ENCODE peak calls at places on chromosomes 16 and 17, in nine cellular contexts. One of them, this sample, is unnamed.

GRCh38 chr17:4648741-4649140 is 7.3 kb upstream of the ALOX15 start:
- DNase-seq in fibroblast of lung: no peak
- DNase-seq in fibroblast of mammary gland: no peak
- DNase-seq in OCI-LY7: no peak
- DNase-seq in GM13977: no peak
- DNase-seq in tibial nerve: no peak
- DNase-seq in brain microvascular endothelial cell: no peak
- DNase-seq in GM06990: no peak
- DNase-seq in IMR-90: no peak
- DNase-seq in this sample: no peak

GRCh38 chr16:2469399-2470233 is 1.5 kb upstream of the NTN3 start:
- DNase-seq in fibroblast of mammary gland: no peak
- DNase-seq in OCI-LY7: peak
- DNase-seq in GM13977: no peak
- DNase-seq in fibroblast of lung: no peak
- DNase-seq in IMR-90: no peak
- DNase-seq in GM06990: no peak
- DNase-seq in tibial nerve: no peak
- DNase-seq in brain microvascular endothelial cell: no peak
- DNase-seq in this sample: no peak

GRCh38 chr17:37833237-37833859 is 88.5 kb upstream of the HNF1B start:
- DNase-seq in IMR-90: no peak
- DNase-seq in GM13977: peak
- DNase-seq in GM06990: peak
- DNase-seq in brain microvascular endothelial cell: no peak
- DNase-seq in fibroblast of lung: peak
- DNase-seq in fibroblast of mammary gland: no peak
- DNase-seq in tibial nerve: no peak
- DNase-seq in OCI-LY7: no peak
- DNase-seq in this sample: peak

GRCh38 chr16:72612271-72612670 is 435.7 kb downstream of the ZFHX3 start:
- DNase-seq in fibroblast of mammary gland: peak
- DNase-seq in IMR-90: peak
- DNase-seq in fibroblast of lung: no peak
- DNase-seq in OCI-LY7: no peak
- DNase-seq in tibial nerve: no peak
- DNase-seq in GM06990: no peak
- DNase-seq in brain microvascular endothelial cell: no peak
- DNase-seq in GM13977: no peak
- DNase-seq in this sample: no peak

GRCh38 chr17:19327039-19327776 is 35.3 kb downstream of the B9D1 start:
- DNase-seq in IMR-90: peak
- DNase-seq in brain microvascular endothelial cell: peak
- DNase-seq in OCI-LY7: no peak
- DNase-seq in fibroblast of lung: peak
- DNase-seq in tibial nerve: no peak
- DNase-seq in GM06990: no peak
- DNase-seq in fibroblast of mammary gland: peak
- DNase-seq in GM13977: no peak
- DNase-seq in this sample: no peak

GRCh38 chr17:21001111-21001812 is 41.5 kb downstream of the USP22 start:
- DNase-seq in fibroblast of lung: no peak
- DNase-seq in IMR-90: no peak
- DNase-seq in GM06990: no peak
- DNase-seq in brain microvascular endothelial cell: no peak
- DNase-seq in GM13977: no peak
- DNase-seq in fibroblast of mammary gland: no peak
- DNase-seq in OCI-LY7: no peak
- DNase-seq in tibial nerve: no peak
- DNase-seq in this sample: no peak

GRCh38 chr17:58302919-58303551 is 22.3 kb upstream of the MPO start:
- DNase-seq in brain microvascular endothelial cell: no peak
- DNase-seq in fibroblast of lung: no peak
- DNase-seq in fibroblast of mammary gland: no peak
- DNase-seq in IMR-90: no peak
- DNase-seq in OCI-LY7: no peak
- DNase-seq in tibial nerve: no peak
- DNase-seq in GM13977: no peak
- DNase-seq in GM06990: no peak
- DNase-seq in this sample: no peak

GRCh38 chr17:50719924-50720805 is 762 bp downstream of the LUC7L3 start:
- DNase-seq in OCI-LY7: no peak
- DNase-seq in fibroblast of mammary gland: no peak
- DNase-seq in tibial nerve: no peak
- DNase-seq in GM06990: no peak
- DNase-seq in IMR-90: no peak
- DNase-seq in fibroblast of lung: no peak
- DNase-seq in GM13977: peak
- DNase-seq in brain microvascular endothelial cell: no peak
- DNase-seq in this sample: no peak

GRCh38 chr17:74089869-74090464 is 113.5 kb upstream of the RPL38 start:
- DNase-seq in OCI-LY7: peak
- DNase-seq in tibial nerve: no peak
- DNase-seq in GM13977: peak
- DNase-seq in brain microvascular endothelial cell: peak
- DNase-seq in fibroblast of lung: peak
- DNase-seq in IMR-90: no peak
- DNase-seq in GM06990: peak
- DNase-seq in fibroblast of mammary gland: peak
- DNase-seq in this sample: peak

GRCh38 chr17:22300731-22301352 is 608.5 kb downstream of the KCNJ18 start:
- DNase-seq in GM13977: no peak
- DNase-seq in IMR-90: no peak
- DNase-seq in fibroblast of lung: no peak
- DNase-seq in tibial nerve: no peak
- DNase-seq in OCI-LY7: no peak
- DNase-seq in GM06990: no peak
- DNase-seq in fibroblast of mammary gland: peak
- DNase-seq in brain microvascular endothelial cell: no peak
- DNase-seq in this sample: no peak

GRCh38 chr16:69894675-69895074 is 56.5 kb upstream of the CLEC18A start:
- DNase-seq in brain microvascular endothelial cell: no peak
- DNase-seq in tibial nerve: no peak
- DNase-seq in GM13977: no peak
- DNase-seq in fibroblast of mammary gland: no peak
- DNase-seq in OCI-LY7: no peak
- DNase-seq in GM06990: no peak
- DNase-seq in IMR-90: no peak
- DNase-seq in fibroblast of lung: no peak
- DNase-seq in this sample: no peak

GRCh38 chr17:81329927-81330883 is 35.1 kb upstream of the SLC38A10 start:
- DNase-seq in fibroblast of lung: peak
- DNase-seq in IMR-90: no peak
- DNase-seq in brain microvascular endothelial cell: no peak
- DNase-seq in fibroblast of mammary gland: no peak
- DNase-seq in GM13977: no peak
- DNase-seq in tibial nerve: no peak
- DNase-seq in GM06990: no peak
- DNase-seq in OCI-LY7: no peak
- DNase-seq in this sample: no peak

GRCh38 chr16:49855822-49856740 is at the start of gene ZNF423:
- DNase-seq in IMR-90: no peak
- DNase-seq in GM06990: no peak
- DNase-seq in fibroblast of lung: no peak
- DNase-seq in OCI-LY7: no peak
- DNase-seq in GM13977: no peak
- DNase-seq in brain microvascular endothelial cell: no peak
- DNase-seq in fibroblast of mammary gland: no peak
- DNase-seq in tibial nerve: no peak
- DNase-seq in this sample: no peak

GRCh38 chr17:80780381-80781187 is 211.1 kb upstream of the CHMP6 start:
- DNase-seq in GM06990: peak
- DNase-seq in brain microvascular endothelial cell: no peak
- DNase-seq in GM13977: peak
- DNase-seq in fibroblast of mammary gland: peak
- DNase-seq in tibial nerve: no peak
- DNase-seq in fibroblast of lung: no peak
- DNase-seq in OCI-LY7: peak
- DNase-seq in IMR-90: peak
- DNase-seq in this sample: peak

GRCh38 chr17:82250868-82251500 is 22.1 kb downstream of the SLC16A3 start:
- DNase-seq in GM13977: no peak
- DNase-seq in IMR-90: no peak
- DNase-seq in fibroblast of mammary gland: no peak
- DNase-seq in GM06990: no peak
- DNase-seq in brain microvascular endothelial cell: no peak
- DNase-seq in tibial nerve: no peak
- DNase-seq in fibroblast of lung: no peak
- DNase-seq in OCI-LY7: no peak
- DNase-seq in this sample: no peak

GRCh38 chr16:11340710-11341109 is 4.5 kb upstream of the RMI2 start:
- DNase-seq in fibroblast of mammary gland: no peak
- DNase-seq in fibroblast of lung: no peak
- DNase-seq in tibial nerve: no peak
- DNase-seq in IMR-90: no peak
- DNase-seq in GM13977: no peak
- DNase-seq in OCI-LY7: no peak
- DNase-seq in brain microvascular endothelial cell: no peak
- DNase-seq in GM06990: no peak
- DNase-seq in this sample: no peak

GRCh38 chr16:24539850-24540484 is 601 bp downstream of the RBBP6 start:
- DNase-seq in fibroblast of lung: peak
- DNase-seq in OCI-LY7: no peak
- DNase-seq in fibroblast of mammary gland: no peak
- DNase-seq in IMR-90: peak
- DNase-seq in brain microvascular endothelial cell: no peak
- DNase-seq in tibial nerve: peak
- DNase-seq in GM06990: no peak
- DNase-seq in GM13977: no peak
- DNase-seq in this sample: no peak

GRCh38 chr16:56480776-56481467 is 29.6 kb downstream of the OGFOD1 start:
- DNase-seq in fibroblast of lung: no peak
- DNase-seq in GM06990: no peak
- DNase-seq in IMR-90: peak
- DNase-seq in tibial nerve: no peak
- DNase-seq in brain microvascular endothelial cell: no peak
- DNase-seq in fibroblast of mammary gland: peak
- DNase-seq in OCI-LY7: no peak
- DNase-seq in GM13977: no peak
- DNase-seq in this sample: no peak

GRCh38 chr16:88406096-88407041 is 23.6 kb downstream of the ZNF469 start:
- DNase-seq in GM06990: no peak
- DNase-seq in fibroblast of mammary gland: no peak
- DNase-seq in OCI-LY7: no peak
- DNase-seq in IMR-90: no peak
- DNase-seq in brain microvascular endothelial cell: no peak
- DNase-seq in GM13977: no peak
- DNase-seq in tibial nerve: no peak
- DNase-seq in fibroblast of lung: no peak
- DNase-seq in this sample: no peak
- TF ChIP-seq CTCF in GM06990: peak
- TF ChIP-seq CTCF in fibroblast of mammary gland: peak
- TF ChIP-seq CTCF in OCI-LY7: peak
- TF ChIP-seq CTCF in IMR-90: peak
- TF ChIP-seq CTCF in brain microvascular endothelial cell: peak
- TF ChIP-seq CTCF in GM13977: no peak
- TF ChIP-seq CTCF in tibial nerve: no peak
- TF ChIP-seq CTCF in fibroblast of lung: no peak
- TF ChIP-seq CTCF in this sample: no peak

DNA sequence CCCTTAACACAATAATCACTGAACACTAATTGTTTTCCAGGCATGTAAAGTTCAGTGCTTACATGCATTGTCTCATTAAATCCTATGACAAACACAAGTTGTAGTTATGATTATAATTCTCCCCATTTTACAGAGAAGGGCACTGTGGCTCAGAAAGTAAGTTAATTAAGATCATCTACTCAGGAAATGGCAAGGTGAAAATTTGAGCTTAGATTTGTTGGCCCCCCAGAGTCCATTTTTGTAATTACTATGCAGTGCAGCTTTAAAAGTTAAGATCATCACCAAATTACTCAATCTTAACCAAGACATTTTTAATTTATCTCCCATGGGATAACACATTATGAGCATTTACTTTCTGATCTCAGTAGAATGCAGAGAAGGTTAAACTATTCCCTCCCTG is 34.2 kb upstream of the CCL1 start:
- DNase-seq in fibroblast of lung: no peak
- DNase-seq in tibial nerve: no peak
- DNase-seq in OCI-LY7: peak
- DNase-seq in GM06990: no peak
- DNase-seq in fibroblast of mammary gland: no peak
- DNase-seq in brain microvascular endothelial cell: no peak
- DNase-seq in IMR-90: no peak
- DNase-seq in GM13977: no peak
- DNase-seq in this sample: no peak
- TF ChIP-seq CTCF in fibroblast of lung: no peak
- TF ChIP-seq CTCF in tibial nerve: no peak
- TF ChIP-seq CTCF in OCI-LY7: peak
- TF ChIP-seq CTCF in GM06990: no peak
- TF ChIP-seq CTCF in fibroblast of mammary gland: no peak
- TF ChIP-seq CTCF in brain microvascular endothelial cell: no peak
- TF ChIP-seq CTCF in IMR-90: no peak
- TF ChIP-seq CTCF in GM13977: no peak
- TF ChIP-seq CTCF in this sample: no peak

DNA sequence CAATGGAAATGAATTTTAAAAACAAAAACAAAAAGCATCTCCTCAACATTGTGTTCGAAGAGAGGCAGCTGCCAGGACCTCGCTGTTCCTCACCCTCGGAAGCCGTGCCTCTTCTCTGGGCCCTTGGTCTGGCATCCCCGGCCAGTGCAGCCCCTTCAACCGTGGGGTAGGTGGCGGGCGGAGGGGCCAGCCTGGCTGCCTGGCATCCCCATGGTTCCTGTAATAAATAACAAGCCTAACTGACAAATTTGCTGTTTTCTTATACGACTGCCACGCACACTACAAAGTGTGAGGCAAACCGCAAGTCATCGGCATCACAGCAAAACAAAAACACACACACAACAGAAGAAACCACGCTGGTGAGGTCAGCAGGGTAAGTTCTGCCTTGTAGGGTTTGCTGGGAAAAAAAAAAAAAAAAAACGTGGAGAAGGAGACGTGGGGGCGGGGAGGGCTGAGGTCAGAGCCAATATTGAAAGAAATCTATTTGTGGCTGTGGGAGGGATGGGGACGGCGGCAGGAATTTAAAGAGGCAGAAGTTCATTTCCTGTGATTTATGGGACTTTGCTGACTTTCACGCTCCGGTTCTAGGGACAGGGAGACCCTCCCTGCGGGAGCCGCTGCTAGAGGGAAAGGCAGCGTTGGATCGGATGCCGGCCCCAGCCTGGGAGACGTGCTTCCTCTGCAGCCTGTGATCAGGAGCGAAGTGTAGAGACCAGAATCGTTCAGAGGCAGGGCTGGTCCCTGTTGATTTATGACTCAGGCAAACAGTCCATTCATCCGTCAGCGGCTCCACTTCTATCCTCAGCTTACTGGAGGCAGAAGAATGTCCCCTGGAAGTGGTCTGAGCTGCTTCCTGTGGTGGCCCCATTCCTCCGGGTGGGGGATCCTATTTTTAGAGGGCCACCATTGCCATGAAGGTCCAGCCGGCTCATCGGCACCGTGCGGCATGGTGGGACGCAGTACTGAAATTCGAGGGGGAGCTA is 162.8 kb downstream of the FOXL1 start:
- DNase-seq in tibial nerve: no peak
- DNase-seq in brain microvascular endothelial cell: peak
- DNase-seq in fibroblast of lung: peak
- DNase-seq in GM13977: no peak
- DNase-seq in IMR-90: peak
- DNase-seq in OCI-LY7: no peak
- DNase-seq in GM06990: no peak
- DNase-seq in fibroblast of mammary gland: peak
- DNase-seq in this sample: no peak
- TF ChIP-seq CTCF in tibial nerve: no peak
- TF ChIP-seq CTCF in brain microvascular endothelial cell: no peak
- TF ChIP-seq CTCF in fibroblast of lung: no peak
- TF ChIP-seq CTCF in GM13977: no peak
- TF ChIP-seq CTCF in IMR-90: no peak
- TF ChIP-seq CTCF in OCI-LY7: no peak
- TF ChIP-seq CTCF in GM06990: no peak
- TF ChIP-seq CTCF in fibroblast of mammary gland: no peak
- TF ChIP-seq CTCF in this sample: no peak

GRCh38 chr17:64732336-64733006 is 70.4 kb upstream of the SMURF2 start:
- DNase-seq in GM13977: no peak
- DNase-seq in OCI-LY7: no peak
- DNase-seq in fibroblast of lung: peak
- DNase-seq in tibial nerve: peak
- DNase-seq in GM06990: no peak
- DNase-seq in IMR-90: peak
- DNase-seq in brain microvascular endothelial cell: peak
- DNase-seq in fibroblast of mammary gland: peak
- DNase-seq in this sample: no peak
- TF ChIP-seq CTCF in GM13977: no peak
- TF ChIP-seq CTCF in OCI-LY7: no peak
- TF ChIP-seq CTCF in fibroblast of lung: no peak
- TF ChIP-seq CTCF in tibial nerve: no peak
- TF ChIP-seq CTCF in GM06990: no peak
- TF ChIP-seq CTCF in IMR-90: no peak
- TF ChIP-seq CTCF in brain microvascular endothelial cell: no peak
- TF ChIP-seq CTCF in fibroblast of mammary gland: no peak
- TF ChIP-seq CTCF in this sample: no peak